ENCODE peak calls at places on chromosomes 5 and 9, in seven cellular contexts. Q, V, G, C, N, D and U are unnamed samples.

GRCh38 chr5:142683885-142684505 is 1.9 kb downstream of the FGF1 start:
- DNase-seq in Q (no peak), V (no peak), G (no peak), C (no peak), N (no peak), D (no peak), U (no peak)

GRCh38 chr9:126000256-126000655 is 253.1 kb downstream of the PBX3 start:
- DNase-seq in Q (no peak), V (no peak), G (no peak), C (no peak), N (no peak), D (no peak), U (no peak)

GRCh38 chr9:120583958-120584369 is 4.0 kb upstream of the CDK5RAP2 start:
- DNase-seq in Q (peak; percentile 98), V (peak; percentile 54), G (no peak), C (peak; percentile 55), N (peak; percentile 4), D (no peak), U (no peak)

GRCh38 chr9:107422189-107422802 is 67.3 kb downstream of the KLF4 start:
- DNase-seq in Q (peak; percentile 87), V (no peak), G (peak; percentile 30), C (peak; percentile 59), N (peak; percentile 68), D (peak; percentile 87), U (peak; percentile 46)

GRCh38 chr9:97243606-97244005 is 63.9 kb upstream of the CCDC180 start:
- DNase-seq in Q (no peak), V (no peak), G (no peak), C (no peak), N (no peak), D (no peak), U (no peak)

GRCh38 chr9:137277329-137278041 is at the start of gene TOR4A:
- DNase-seq in Q (no peak), V (no peak), G (peak; percentile 89), C (no peak), N (peak; percentile 94), D (peak; percentile 74), U (peak; percentile 55)

GRCh38 chr5:123810253-123810652 is 298.3 kb downstream of the CSNK1G3 start:
- DNase-seq in Q (peak; percentile 5), V (no peak), G (no peak), C (no peak), N (no peak), D (no peak), U (no peak)

GRCh38 chr5:112648264-112648663 is 89.4 kb upstream of the APC start:
- DNase-seq in Q (no peak), V (no peak), G (no peak), C (no peak), N (no peak), D (no peak), U (no peak)

GRCh38 chr5:137245438-137245837 is 253.7 kb downstream of the SPOCK1 start:
- DNase-seq in Q (no peak), V (no peak), G (no peak), C (no peak), N (no peak), D (no peak), U (no peak)

GRCh38 chr9:133703571-133704399 is 34.4 kb downstream of the SARDH start:
- DNase-seq in Q (no peak), V (no peak), G (no peak), C (no peak), N (no peak), D (no peak), U (no peak)

GRCh38 chr9:21141427-21141882 is at the start of gene IFNW1:
- DNase-seq in Q (no peak), V (no peak), G (no peak), C (no peak), N (no peak), D (no peak), U (no peak)

GRCh38 chr9:122122903-122123632 is 30.0 kb upstream of the TTLL11 start:
- DNase-seq in Q (peak; percentile 52), V (peak; percentile 54), G (peak; percentile 75), C (peak; percentile 53), N (peak; percentile 52), D (peak; percentile 87), U (peak; percentile 81)

GRCh38 chr5:1952021-1952420 is 69.3 kb upstream of the IRX4 start:
- DNase-seq in Q (no peak), V (no peak), G (no peak), C (no peak), N (no peak), D (no peak), U (no peak)

GRCh38 chr9:77876091-77876490 is 155.5 kb downstream of the GNAQ start:
- DNase-seq in Q (no peak), V (no peak), G (no peak), C (no peak), N (no peak), D (no peak), U (no peak)

GRCh38 chr9:93182572-93182971 is 1.4 kb upstream of the WNK2 start:
- DNase-seq in Q (no peak), V (no peak), G (no peak), C (no peak), N (no peak), D (peak; percentile 32), U (no peak)